ENCODE peak calls at places on chromosomes 7 and 10, in six cellular contexts. V is IMR-90, S is caudate nucleus, Z is HL-60, I is tibial artery, O is Peyer's patch. A is an unnamed sample.
A peak's percentile ranks its signal among the peaks of the same experiment; 100 is the strongest.

GRCh38 chr10:129483427-129484010 is 16.5 kb downstream of the MGMT start:
- DNase-seq in O (no peak), I (no peak), V (no peak), Z (no peak), S (no peak), A (no peak)

GRCh38 chr7:158595068-158595467 is 7.4 kb upstream of the PTPRN2 start:
- DNase-seq in V (peak; percentile 59), Z (no peak), I (no peak), O (no peak), S (no peak), A (no peak)

GRCh38 chr7:157097569-157097968 is 41.2 kb upstream of the UBE3C start:
- DNase-seq in V (no peak), Z (no peak), I (no peak), O (no peak), S (no peak), A (no peak)

GRCh38 chr10:17428096-17428615 is 26.2 kb downstream of the ST8SIA6 start:
- DNase-seq in Z (no peak), V (no peak), I (no peak), S (no peak), O (no peak), A (no peak)

GRCh38 chr10:110400173-110400947 is 95.6 kb upstream of the SMNDC1 start:
- DNase-seq in Z (no peak), S (no peak), V (peak; percentile 63), I (no peak), O (no peak), A (no peak)

GRCh38 chr10:5461201-5461585 is 38.2 kb downstream of the CALML5 start:
- DNase-seq in I (no peak), S (no peak), Z (no peak), O (no peak), V (no peak), A (no peak)

GRCh38 chr10:59557052-59557451 is 152.6 kb downstream of the SLC16A9 start:
- DNase-seq in V (no peak), I (no peak), Z (no peak), S (no peak), O (no peak), A (no peak)

GRCh38 chr7:96188623-96188991 is 133.3 kb downstream of the SLC25A13 start:
- DNase-seq in I (no peak), V (peak; percentile 11), S (no peak), Z (no peak), O (no peak), A (no peak)

GRCh38 chr10:101062231-101063161 is 707 bp downstream of the KAZALD1 start:
- DNase-seq in V (peak; percentile 43), I (peak; percentile 77), O (peak; percentile 57), Z (no peak), S (no peak), A (peak; percentile 87)

GRCh38 chr7:30887464-30887872 is 24.2 kb upstream of the AQP1 start:
- DNase-seq in S (no peak), V (no peak), Z (no peak), O (no peak), I (no peak), A (no peak)

GRCh38 chr7:92837214-92837749 is 909 bp upstream of the CDK6 start:
- DNase-seq in O (no peak), S (no peak), I (no peak), Z (no peak), V (peak; percentile 35), A (no peak)

GRCh38 chr7:36604801-36605200 is 119.5 kb downstream of the AOAH start:
- DNase-seq in V (no peak), Z (no peak), O (no peak), S (no peak), I (no peak), A (no peak)

GRCh38 chr7:142889825-142890224 is 4.3 kb upstream of the TRPV6 start:
- DNase-seq in O (no peak), V (no peak), Z (no peak), S (no peak), I (no peak), A (peak; percentile 16)

GRCh38 chr10:114751856-114752255 is 69.7 kb upstream of the FHIP2A start:
- DNase-seq in S (no peak), O (no peak), V (peak; percentile 65), I (no peak), Z (no peak), A (no peak)

GRCh38 chr7:41590951-41591350 is 111.9 kb downstream of the INHBA start:
- DNase-seq in I (no peak), S (no peak), Z (no peak), O (no peak), V (no peak), A (no peak)

GRCh38 chr7:80940539-80941205 is 21.8 kb upstream of the SEMA3C start:
- DNase-seq in O (no peak), S (no peak), Z (no peak), V (peak; percentile 11), I (no peak), A (no peak)

GRCh38 chr10:43282881-43283280 is 16.0 kb upstream of the RASGEF1A start:
- DNase-seq in V (no peak), O (peak; percentile 9), I (no peak), Z (no peak), S (no peak), A (no peak)

GRCh38 chr10:16777473-16778370 is 39.5 kb downstream of the RSU1 start:
- DNase-seq in I (no peak), Z (peak; percentile 4), O (no peak), S (no peak), V (peak; percentile 63), A (no peak)

GRCh38 chr7:143345428-143345900 is 17.0 kb downstream of the FAM131B start:
- DNase-seq in V (peak; percentile 32), O (peak; percentile 63), S (no peak), I (no peak), Z (no peak), A (peak; percentile 76)

GRCh38 chr10:88879754-88880286 is at the start of gene STAMBPL1:
- DNase-seq in I (no peak), O (peak; percentile 81), Z (peak; percentile 47), S (peak; percentile 81), V (no peak), A (no peak)

GRCh38 chr7:43385856-43386255 is 197.1 kb upstream of the STK17A start:
- DNase-seq in S (no peak), Z (no peak), O (no peak), V (peak; percentile 1), I (no peak), A (no peak)

GRCh38 chr7:80890839-80891544 is 27.9 kb downstream of the SEMA3C start:
- DNase-seq in O (no peak), V (no peak), I (no peak), Z (no peak), S (no peak), A (no peak)

DNA sequence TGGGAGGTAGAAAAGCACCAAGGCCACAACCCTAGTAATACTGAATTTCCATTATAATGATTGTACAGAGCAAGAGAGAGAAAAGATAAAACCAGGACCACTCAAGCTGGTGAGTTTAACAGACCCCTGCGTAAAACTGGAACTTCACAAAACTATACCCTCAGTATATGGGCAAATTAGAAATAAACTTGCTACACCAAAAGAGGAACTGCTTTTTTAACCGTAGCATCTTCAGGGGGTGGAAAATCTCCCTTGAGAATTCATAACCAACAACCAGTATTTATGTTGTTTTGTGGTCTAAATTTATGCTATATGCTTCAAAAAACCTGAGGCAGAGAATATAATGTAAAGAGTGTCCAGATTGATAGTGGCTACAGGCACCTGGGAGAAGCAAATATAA is 171.2 kb downstream of the SGMS1 start:
- DNase-seq in S (no peak), Z (no peak), O (no peak), V (no peak), I (no peak), A (no peak)
- H3K27ac ChIP-seq in S (no peak overlapping the region), Z (no peak overlapping the region), O (no peak overlapping the region), V (no peak overlapping the region), I (no peak overlapping the region), A (no peak overlapping the region)

DNA sequence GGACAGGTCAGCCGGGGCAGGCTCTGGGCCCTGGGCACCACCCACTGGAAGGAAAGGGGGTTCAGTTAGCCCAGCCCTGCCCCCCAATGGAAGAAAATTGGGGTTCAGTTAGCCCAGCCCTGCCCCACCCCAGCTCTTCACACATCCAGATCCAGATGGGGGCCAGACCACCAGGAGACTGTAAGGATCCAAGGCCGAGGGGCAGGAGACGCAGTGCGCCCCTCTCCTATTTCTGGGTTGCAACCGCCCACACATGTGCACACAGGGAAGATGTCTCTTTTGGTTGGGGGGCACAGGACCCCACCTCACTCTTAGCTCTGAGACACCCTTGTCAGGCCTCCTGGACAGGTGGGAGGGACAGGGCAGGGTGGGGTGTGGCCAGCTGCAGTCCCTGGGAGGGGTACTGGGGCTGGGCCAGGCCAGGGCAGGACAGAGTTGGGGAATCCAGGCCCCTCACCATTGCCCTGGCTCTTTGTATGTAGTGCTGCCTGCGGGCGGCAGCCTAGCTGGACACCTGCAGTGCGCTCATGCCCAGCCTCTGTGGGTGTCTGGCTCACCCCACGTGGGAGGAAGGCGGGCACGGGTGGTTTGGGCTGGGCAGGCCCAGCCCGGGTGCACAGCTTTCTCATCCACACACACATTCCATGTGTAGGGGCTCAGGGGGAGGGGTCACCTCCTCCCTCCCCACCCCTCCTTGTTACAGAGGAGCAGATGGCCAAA is 141.2 kb downstream of the LHPP start:
- DNase-seq in Z (no peak), I (no peak), S (no peak), O (no peak), V (no peak), A (no peak)
- H3K27ac ChIP-seq in Z (no peak overlapping the region), I (no peak overlapping the region), S (peak overlapping the region; percentile 36), O (no peak overlapping the region), V (no peak overlapping the region), A (no peak overlapping the region)

GRCh38 chr10:6542999-6543430 is 37.1 kb downstream of the PRKCQ start:
- DNase-seq in Z (no peak), O (peak; percentile 43), V (no peak), S (no peak), I (no peak), A (no peak)
- H3K27ac ChIP-seq in Z (peak overlapping the region; percentile 21), O (peak overlapping the region; percentile 60), V (no peak overlapping the region), S (no peak overlapping the region), I (no peak overlapping the region), A (no peak overlapping the region)

GRCh38 chr7:33667261-33667660 is 238.1 kb upstream of the BMPER start:
- DNase-seq in V (peak; percentile 53), I (no peak), Z (no peak), O (no peak), S (no peak), A (no peak)

GRCh38 chr7:33673029-33673700 is 232.2 kb upstream of the BMPER start:
- DNase-seq in V (no peak), S (no peak), O (no peak), Z (no peak), I (no peak), A (no peak)

GRCh38 chr7:33666526-33666925 is 238.8 kb upstream of the BMPER start:
- DNase-seq in V (peak; percentile 6), I (no peak), S (no peak), Z (no peak), O (no peak), A (no peak)

GRCh38 chr7:33671521-33672262 is 233.6 kb upstream of the BMPER start:
- DNase-seq in Z (no peak), S (no peak), I (no peak), O (no peak), V (no peak), A (no peak)

GRCh38 chr7:33669251-33669670 is 236.1 kb upstream of the BMPER start:
- DNase-seq in Z (no peak), I (no peak), V (no peak), O (no peak), S (no peak), A (no peak)
- H3K27ac ChIP-seq in Z (no peak overlapping the region), I (no peak overlapping the region), V (no peak overlapping the region), O (no peak overlapping the region), S (no peak overlapping the region), A (no peak overlapping the region)

GRCh38 chr7:150901160-150902035 is 49.1 kb downstream of the AOC1 start:
- DNase-seq in V (no peak), I (no peak), Z (no peak), O (no peak), S (no peak), A (no peak)
- H3K27ac ChIP-seq in V (no peak overlapping the region), I (no peak overlapping the region), Z (no peak overlapping the region), O (peak overlapping the region; percentile 86), S (peak overlapping the region; percentile 28), A (no peak overlapping the region)

A was measured in upper lobe of right lung.